ENCODE peak calls at places on chromosome 4, in nine cellular contexts. One of them, this sample, is unnamed.

GRCh38 chr4:181261279-181261678 is 981.9 kb upstream of the TENM3 start:
- DNase-seq in stimulated activated CD4-positive, alpha-beta T cell treated with anti-CD3 and anti-CD28 coated beads, Interleukin-4, amount 100 ng/mL, for 4 hours: no peak
- DNase-seq in AG10803: peak; percentile 19
- DNase-seq in GM23338: peak; percentile 66
- DNase-seq in CD4-positive, alpha-beta T cell: no peak
- DNase-seq in kidney: no peak
- DNase-seq in activated naive CD8-positive, alpha-beta T cell treated with anti-CD3 and anti-CD28 coated beads, Interleukin-2, amount 50 U/mL, for 24 hours: no peak
- DNase-seq in fibroblast of mammary gland: peak; percentile 17
- DNase-seq in choroid plexus epithelial cell: peak; percentile 34
- DNase-seq in this sample: no peak

GRCh38 chr4:53572595-53572994 is 18.7 kb downstream of the LNX1 start:
- DNase-seq in stimulated activated CD4-positive, alpha-beta T cell treated with anti-CD3 and anti-CD28 coated beads, Interleukin-4, amount 100 ng/mL, for 4 hours: no peak
- DNase-seq in fibroblast of mammary gland: no peak
- DNase-seq in GM23338: no peak
- DNase-seq in CD4-positive, alpha-beta T cell: no peak
- DNase-seq in choroid plexus epithelial cell: no peak
- DNase-seq in activated naive CD8-positive, alpha-beta T cell treated with anti-CD3 and anti-CD28 coated beads, Interleukin-2, amount 50 U/mL, for 24 hours: no peak
- DNase-seq in kidney: no peak
- DNase-seq in AG10803: no peak
- DNase-seq in this sample: no peak

GRCh38 chr4:156673483-156673882 is 298.1 kb downstream of the PDGFC start:
- DNase-seq in stimulated activated CD4-positive, alpha-beta T cell treated with anti-CD3 and anti-CD28 coated beads, Interleukin-4, amount 100 ng/mL, for 4 hours: no peak
- DNase-seq in kidney: no peak
- DNase-seq in AG10803: peak; percentile 50
- DNase-seq in fibroblast of mammary gland: peak; percentile 42
- DNase-seq in choroid plexus epithelial cell: peak; percentile 51
- DNase-seq in GM23338: no peak
- DNase-seq in CD4-positive, alpha-beta T cell: no peak
- DNase-seq in activated naive CD8-positive, alpha-beta T cell treated with anti-CD3 and anti-CD28 coated beads, Interleukin-2, amount 50 U/mL, for 24 hours: no peak
- DNase-seq in this sample: no peak

GRCh38 chr4:136927172-136927571 is 605.1 kb downstream of the PCDH18 start:
- DNase-seq in GM23338: no peak
- DNase-seq in activated naive CD8-positive, alpha-beta T cell treated with anti-CD3 and anti-CD28 coated beads, Interleukin-2, amount 50 U/mL, for 24 hours: no peak
- DNase-seq in AG10803: peak; percentile 2
- DNase-seq in kidney: no peak
- DNase-seq in stimulated activated CD4-positive, alpha-beta T cell treated with anti-CD3 and anti-CD28 coated beads, Interleukin-4, amount 100 ng/mL, for 4 hours: no peak
- DNase-seq in fibroblast of mammary gland: peak; percentile 79
- DNase-seq in choroid plexus epithelial cell: peak; percentile 55
- DNase-seq in CD4-positive, alpha-beta T cell: no peak
- DNase-seq in this sample: no peak

GRCh38 chr4:41205130-41205529 is 9.2 kb downstream of the APBB2 start:
- DNase-seq in AG10803: no peak
- DNase-seq in choroid plexus epithelial cell: no peak
- DNase-seq in GM23338: no peak
- DNase-seq in kidney: no peak
- DNase-seq in activated naive CD8-positive, alpha-beta T cell treated with anti-CD3 and anti-CD28 coated beads, Interleukin-2, amount 50 U/mL, for 24 hours: no peak
- DNase-seq in stimulated activated CD4-positive, alpha-beta T cell treated with anti-CD3 and anti-CD28 coated beads, Interleukin-4, amount 100 ng/mL, for 4 hours: no peak
- DNase-seq in fibroblast of mammary gland: no peak
- DNase-seq in CD4-positive, alpha-beta T cell: no peak
- DNase-seq in this sample: no peak

GRCh38 chr4:77036206-77036605 is 39.6 kb downstream of the CCNI start:
- DNase-seq in AG10803: peak; percentile 98
- DNase-seq in activated naive CD8-positive, alpha-beta T cell treated with anti-CD3 and anti-CD28 coated beads, Interleukin-2, amount 50 U/mL, for 24 hours: no peak
- DNase-seq in GM23338: no peak
- DNase-seq in CD4-positive, alpha-beta T cell: no peak
- DNase-seq in fibroblast of mammary gland: peak; percentile 96
- DNase-seq in stimulated activated CD4-positive, alpha-beta T cell treated with anti-CD3 and anti-CD28 coated beads, Interleukin-4, amount 100 ng/mL, for 4 hours: no peak
- DNase-seq in kidney: no peak
- DNase-seq in choroid plexus epithelial cell: peak; percentile 98
- DNase-seq in this sample: no peak

GRCh38 chr4:3335385-3335784 is 42.6 kb downstream of the RGS12 start:
- DNase-seq in stimulated activated CD4-positive, alpha-beta T cell treated with anti-CD3 and anti-CD28 coated beads, Interleukin-4, amount 100 ng/mL, for 4 hours: no peak
- DNase-seq in CD4-positive, alpha-beta T cell: no peak
- DNase-seq in AG10803: no peak
- DNase-seq in choroid plexus epithelial cell: no peak
- DNase-seq in activated naive CD8-positive, alpha-beta T cell treated with anti-CD3 and anti-CD28 coated beads, Interleukin-2, amount 50 U/mL, for 24 hours: no peak
- DNase-seq in GM23338: no peak
- DNase-seq in fibroblast of mammary gland: no peak
- DNase-seq in kidney: no peak
- DNase-seq in this sample: no peak

GRCh38 chr4:189143255-189143654 is 797.4 kb upstream of the FRG1 start:
- DNase-seq in choroid plexus epithelial cell: no peak
- DNase-seq in GM23338: no peak
- DNase-seq in CD4-positive, alpha-beta T cell: no peak
- DNase-seq in fibroblast of mammary gland: no peak
- DNase-seq in AG10803: no peak
- DNase-seq in activated naive CD8-positive, alpha-beta T cell treated with anti-CD3 and anti-CD28 coated beads, Interleukin-2, amount 50 U/mL, for 24 hours: no peak
- DNase-seq in kidney: no peak
- DNase-seq in stimulated activated CD4-positive, alpha-beta T cell treated with anti-CD3 and anti-CD28 coated beads, Interleukin-4, amount 100 ng/mL, for 4 hours: no peak
- DNase-seq in this sample: no peak

GRCh38 chr4:55729306-55730142 is 90.1 kb upstream of the EXOC1L start:
- DNase-seq in AG10803: no peak
- DNase-seq in kidney: no peak
- DNase-seq in GM23338: peak; percentile 5
- DNase-seq in activated naive CD8-positive, alpha-beta T cell treated with anti-CD3 and anti-CD28 coated beads, Interleukin-2, amount 50 U/mL, for 24 hours: no peak
- DNase-seq in CD4-positive, alpha-beta T cell: no peak
- DNase-seq in stimulated activated CD4-positive, alpha-beta T cell treated with anti-CD3 and anti-CD28 coated beads, Interleukin-4, amount 100 ng/mL, for 4 hours: no peak
- DNase-seq in choroid plexus epithelial cell: no peak
- DNase-seq in fibroblast of mammary gland: no peak
- DNase-seq in this sample: no peak

GRCh38 chr4:140213116-140213515 is 59.1 kb upstream of the MAML3 start:
- DNase-seq in kidney: no peak
- DNase-seq in choroid plexus epithelial cell: peak; percentile 30
- DNase-seq in stimulated activated CD4-positive, alpha-beta T cell treated with anti-CD3 and anti-CD28 coated beads, Interleukin-4, amount 100 ng/mL, for 4 hours: no peak
- DNase-seq in GM23338: no peak
- DNase-seq in activated naive CD8-positive, alpha-beta T cell treated with anti-CD3 and anti-CD28 coated beads, Interleukin-2, amount 50 U/mL, for 24 hours: no peak
- DNase-seq in CD4-positive, alpha-beta T cell: no peak
- DNase-seq in fibroblast of mammary gland: peak; percentile 6
- DNase-seq in AG10803: peak; percentile 3
- DNase-seq in this sample: no peak

GRCh38 chr4:48315728-48316630 is 25.4 kb upstream of the SLAIN2 start:
- DNase-seq in kidney: no peak
- DNase-seq in choroid plexus epithelial cell: peak; percentile 85
- DNase-seq in stimulated activated CD4-positive, alpha-beta T cell treated with anti-CD3 and anti-CD28 coated beads, Interleukin-4, amount 100 ng/mL, for 4 hours: no peak
- DNase-seq in activated naive CD8-positive, alpha-beta T cell treated with anti-CD3 and anti-CD28 coated beads, Interleukin-2, amount 50 U/mL, for 24 hours: peak; percentile 15
- DNase-seq in fibroblast of mammary gland: peak; percentile 80
- DNase-seq in GM23338: peak; percentile 86
- DNase-seq in AG10803: peak; percentile 73
- DNase-seq in CD4-positive, alpha-beta T cell: no peak
- DNase-seq in this sample: no peak

GRCh38 chr4:82044141-82044993 is 329.4 kb downstream of the HNRNPD start:
- DNase-seq in stimulated activated CD4-positive, alpha-beta T cell treated with anti-CD3 and anti-CD28 coated beads, Interleukin-4, amount 100 ng/mL, for 4 hours: no peak
- DNase-seq in GM23338: peak; percentile 82
- DNase-seq in AG10803: peak; percentile 25
- DNase-seq in CD4-positive, alpha-beta T cell: no peak
- DNase-seq in choroid plexus epithelial cell: peak; percentile 31
- DNase-seq in fibroblast of mammary gland: peak; percentile 24
- DNase-seq in activated naive CD8-positive, alpha-beta T cell treated with anti-CD3 and anti-CD28 coated beads, Interleukin-2, amount 50 U/mL, for 24 hours: peak; percentile 33
- DNase-seq in kidney: peak; percentile 88
- DNase-seq in this sample: no peak

GRCh38 chr4:6302869-6303268 is 33.2 kb downstream of the WFS1 start:
- DNase-seq in activated naive CD8-positive, alpha-beta T cell treated with anti-CD3 and anti-CD28 coated beads, Interleukin-2, amount 50 U/mL, for 24 hours: no peak
- DNase-seq in choroid plexus epithelial cell: no peak
- DNase-seq in AG10803: no peak
- DNase-seq in fibroblast of mammary gland: no peak
- DNase-seq in GM23338: no peak
- DNase-seq in stimulated activated CD4-positive, alpha-beta T cell treated with anti-CD3 and anti-CD28 coated beads, Interleukin-4, amount 100 ng/mL, for 4 hours: no peak
- DNase-seq in CD4-positive, alpha-beta T cell: no peak
- DNase-seq in kidney: no peak
- DNase-seq in this sample: no peak

GRCh38 chr4:4609622-4610334 is 67.9 kb upstream of the STX18 start:
- DNase-seq in CD4-positive, alpha-beta T cell: no peak
- DNase-seq in kidney: no peak
- DNase-seq in activated naive CD8-positive, alpha-beta T cell treated with anti-CD3 and anti-CD28 coated beads, Interleukin-2, amount 50 U/mL, for 24 hours: no peak
- DNase-seq in fibroblast of mammary gland: no peak
- DNase-seq in AG10803: no peak
- DNase-seq in choroid plexus epithelial cell: no peak
- DNase-seq in stimulated activated CD4-positive, alpha-beta T cell treated with anti-CD3 and anti-CD28 coated beads, Interleukin-4, amount 100 ng/mL, for 4 hours: no peak
- DNase-seq in GM23338: no peak
- DNase-seq in this sample: no peak

GRCh38 chr4:26930964-26931363 is 70.3 kb downstream of the STIM2 start:
- DNase-seq in fibroblast of mammary gland: no peak
- DNase-seq in stimulated activated CD4-positive, alpha-beta T cell treated with anti-CD3 and anti-CD28 coated beads, Interleukin-4, amount 100 ng/mL, for 4 hours: no peak
- DNase-seq in activated naive CD8-positive, alpha-beta T cell treated with anti-CD3 and anti-CD28 coated beads, Interleukin-2, amount 50 U/mL, for 24 hours: no peak
- DNase-seq in kidney: no peak
- DNase-seq in AG10803: no peak
- DNase-seq in CD4-positive, alpha-beta T cell: no peak
- DNase-seq in GM23338: peak; percentile 13
- DNase-seq in choroid plexus epithelial cell: no peak
- DNase-seq in this sample: no peak

GRCh38 chr4:96037705-96038104 is 197.8 kb downstream of the PDHA2 start:
- DNase-seq in fibroblast of mammary gland: no peak
- DNase-seq in choroid plexus epithelial cell: no peak
- DNase-seq in AG10803: no peak
- DNase-seq in GM23338: no peak
- DNase-seq in stimulated activated CD4-positive, alpha-beta T cell treated with anti-CD3 and anti-CD28 coated beads, Interleukin-4, amount 100 ng/mL, for 4 hours: no peak
- DNase-seq in CD4-positive, alpha-beta T cell: no peak
- DNase-seq in kidney: no peak
- DNase-seq in activated naive CD8-positive, alpha-beta T cell treated with anti-CD3 and anti-CD28 coated beads, Interleukin-2, amount 50 U/mL, for 24 hours: no peak
- DNase-seq in this sample: no peak

GRCh38 chr4:96103086-96103485 is 263.2 kb downstream of the PDHA2 start:
- DNase-seq in GM23338: no peak
- DNase-seq in stimulated activated CD4-positive, alpha-beta T cell treated with anti-CD3 and anti-CD28 coated beads, Interleukin-4, amount 100 ng/mL, for 4 hours: no peak
- DNase-seq in AG10803: no peak
- DNase-seq in CD4-positive, alpha-beta T cell: no peak
- DNase-seq in fibroblast of mammary gland: no peak
- DNase-seq in kidney: no peak
- DNase-seq in choroid plexus epithelial cell: peak; percentile 55
- DNase-seq in activated naive CD8-positive, alpha-beta T cell treated with anti-CD3 and anti-CD28 coated beads, Interleukin-2, amount 50 U/mL, for 24 hours: no peak
- DNase-seq in this sample: no peak

GRCh38 chr4:152408514-152409327 is 127.2 kb downstream of the FBXW7 start:
- DNase-seq in GM23338: peak; percentile 83
- DNase-seq in CD4-positive, alpha-beta T cell: no peak
- DNase-seq in stimulated activated CD4-positive, alpha-beta T cell treated with anti-CD3 and anti-CD28 coated beads, Interleukin-4, amount 100 ng/mL, for 4 hours: no peak
- DNase-seq in AG10803: peak; percentile 31
- DNase-seq in activated naive CD8-positive, alpha-beta T cell treated with anti-CD3 and anti-CD28 coated beads, Interleukin-2, amount 50 U/mL, for 24 hours: no peak
- DNase-seq in fibroblast of mammary gland: peak; percentile 54
- DNase-seq in kidney: no peak
- DNase-seq in choroid plexus epithelial cell: peak; percentile 69
- DNase-seq in this sample: no peak

GRCh38 chr4:139734875-139735380 is 69.3 kb downstream of the MGST2 start:
- DNase-seq in kidney: peak; percentile 96
- DNase-seq in CD4-positive, alpha-beta T cell: peak; percentile 12
- DNase-seq in choroid plexus epithelial cell: peak; percentile 80
- DNase-seq in stimulated activated CD4-positive, alpha-beta T cell treated with anti-CD3 and anti-CD28 coated beads, Interleukin-4, amount 100 ng/mL, for 4 hours: peak; percentile 59
- DNase-seq in GM23338: peak; percentile 91
- DNase-seq in activated naive CD8-positive, alpha-beta T cell treated with anti-CD3 and anti-CD28 coated beads, Interleukin-2, amount 50 U/mL, for 24 hours: peak; percentile 67
- DNase-seq in fibroblast of mammary gland: peak; percentile 48
- DNase-seq in AG10803: peak; percentile 86
- DNase-seq in this sample: no peak

GRCh38 chr4:126405369-126405982 is 1090.7 kb downstream of the FAT4 start:
- DNase-seq in fibroblast of mammary gland: peak; percentile 47
- DNase-seq in AG10803: peak; percentile 48
- DNase-seq in CD4-positive, alpha-beta T cell: no peak
- DNase-seq in stimulated activated CD4-positive, alpha-beta T cell treated with anti-CD3 and anti-CD28 coated beads, Interleukin-4, amount 100 ng/mL, for 4 hours: no peak
- DNase-seq in choroid plexus epithelial cell: peak; percentile 74
- DNase-seq in GM23338: peak; percentile 68
- DNase-seq in kidney: no peak
- DNase-seq in activated naive CD8-positive, alpha-beta T cell treated with anti-CD3 and anti-CD28 coated beads, Interleukin-2, amount 50 U/mL, for 24 hours: no peak
- DNase-seq in this sample: no peak

GRCh38 chr4:13992975-13993495 is 365.5 kb upstream of the BOD1L1 start:
- DNase-seq in fibroblast of mammary gland: no peak
- DNase-seq in GM23338: no peak
- DNase-seq in CD4-positive, alpha-beta T cell: no peak
- DNase-seq in activated naive CD8-positive, alpha-beta T cell treated with anti-CD3 and anti-CD28 coated beads, Interleukin-2, amount 50 U/mL, for 24 hours: no peak
- DNase-seq in kidney: no peak
- DNase-seq in choroid plexus epithelial cell: no peak
- DNase-seq in stimulated activated CD4-positive, alpha-beta T cell treated with anti-CD3 and anti-CD28 coated beads, Interleukin-4, amount 100 ng/mL, for 4 hours: no peak
- DNase-seq in AG10803: peak; percentile 27
- DNase-seq in this sample: no peak

GRCh38 chr4:8744083-8744805 is 127.4 kb downstream of the HMX1 start:
- DNase-seq in kidney: peak; percentile 52
- DNase-seq in activated naive CD8-positive, alpha-beta T cell treated with anti-CD3 and anti-CD28 coated beads, Interleukin-2, amount 50 U/mL, for 24 hours: no peak
- DNase-seq in fibroblast of mammary gland: no peak
- DNase-seq in AG10803: no peak
- DNase-seq in stimulated activated CD4-positive, alpha-beta T cell treated with anti-CD3 and anti-CD28 coated beads, Interleukin-4, amount 100 ng/mL, for 4 hours: no peak
- DNase-seq in CD4-positive, alpha-beta T cell: no peak
- DNase-seq in choroid plexus epithelial cell: no peak
- DNase-seq in GM23338: no peak
- DNase-seq in this sample: no peak

GRCh38 chr4:74217365-74217764 is 59.4 kb downstream of the MTHFD2L start:
- DNase-seq in kidney: no peak
- DNase-seq in AG10803: peak; percentile 14
- DNase-seq in CD4-positive, alpha-beta T cell: no peak
- DNase-seq in fibroblast of mammary gland: peak; percentile 65
- DNase-seq in choroid plexus epithelial cell: peak; percentile 69
- DNase-seq in GM23338: no peak
- DNase-seq in activated naive CD8-positive, alpha-beta T cell treated with anti-CD3 and anti-CD28 coated beads, Interleukin-2, amount 50 U/mL, for 24 hours: no peak
- DNase-seq in stimulated activated CD4-positive, alpha-beta T cell treated with anti-CD3 and anti-CD28 coated beads, Interleukin-4, amount 100 ng/mL, for 4 hours: no peak
- DNase-seq in this sample: no peak

GRCh38 chr4:120070191-120070590 is 3.5 kb upstream of the MAD2L1 start:
- DNase-seq in CD4-positive, alpha-beta T cell: no peak
- DNase-seq in stimulated activated CD4-positive, alpha-beta T cell treated with anti-CD3 and anti-CD28 coated beads, Interleukin-4, amount 100 ng/mL, for 4 hours: no peak
- DNase-seq in kidney: no peak
- DNase-seq in AG10803: peak; percentile 42
- DNase-seq in activated naive CD8-positive, alpha-beta T cell treated with anti-CD3 and anti-CD28 coated beads, Interleukin-2, amount 50 U/mL, for 24 hours: no peak
- DNase-seq in GM23338: no peak
- DNase-seq in choroid plexus epithelial cell: peak; percentile 23
- DNase-seq in fibroblast of mammary gland: peak; percentile 42
- DNase-seq in this sample: no peak

GRCh38 chr4:71188197-71188625 is 150.6 kb upstream of the SLC4A4 start:
- DNase-seq in activated naive CD8-positive, alpha-beta T cell treated with anti-CD3 and anti-CD28 coated beads, Interleukin-2, amount 50 U/mL, for 24 hours: no peak
- DNase-seq in GM23338: peak; percentile 70
- DNase-seq in kidney: no peak
- DNase-seq in fibroblast of mammary gland: no peak
- DNase-seq in AG10803: no peak
- DNase-seq in stimulated activated CD4-positive, alpha-beta T cell treated with anti-CD3 and anti-CD28 coated beads, Interleukin-4, amount 100 ng/mL, for 4 hours: no peak
- DNase-seq in choroid plexus epithelial cell: no peak
- DNase-seq in CD4-positive, alpha-beta T cell: no peak
- DNase-seq in this sample: no peak

GRCh38 chr4:156775803-156776202 is 195.8 kb downstream of the PDGFC start:
- DNase-seq in CD4-positive, alpha-beta T cell: no peak
- DNase-seq in fibroblast of mammary gland: no peak
- DNase-seq in GM23338: no peak
- DNase-seq in AG10803: no peak
- DNase-seq in activated naive CD8-positive, alpha-beta T cell treated with anti-CD3 and anti-CD28 coated beads, Interleukin-2, amount 50 U/mL, for 24 hours: no peak
- DNase-seq in choroid plexus epithelial cell: no peak
- DNase-seq in stimulated activated CD4-positive, alpha-beta T cell treated with anti-CD3 and anti-CD28 coated beads, Interleukin-4, amount 100 ng/mL, for 4 hours: no peak
- DNase-seq in kidney: no peak
- DNase-seq in this sample: no peak

GRCh38 chr4:123350726-123351125 is 45.9 kb upstream of the SPRY1 start:
- DNase-seq in activated naive CD8-positive, alpha-beta T cell treated with anti-CD3 and anti-CD28 coated beads, Interleukin-2, amount 50 U/mL, for 24 hours: no peak
- DNase-seq in fibroblast of mammary gland: no peak
- DNase-seq in choroid plexus epithelial cell: no peak
- DNase-seq in stimulated activated CD4-positive, alpha-beta T cell treated with anti-CD3 and anti-CD28 coated beads, Interleukin-4, amount 100 ng/mL, for 4 hours: no peak
- DNase-seq in GM23338: no peak
- DNase-seq in AG10803: no peak
- DNase-seq in kidney: no peak
- DNase-seq in CD4-positive, alpha-beta T cell: no peak
- DNase-seq in this sample: no peak

GRCh38 chr4:80610845-80611244 is 275.3 kb downstream of the CFAP299 start:
- DNase-seq in GM23338: no peak
- DNase-seq in CD4-positive, alpha-beta T cell: no peak
- DNase-seq in choroid plexus epithelial cell: peak; percentile 13
- DNase-seq in kidney: no peak
- DNase-seq in stimulated activated CD4-positive, alpha-beta T cell treated with anti-CD3 and anti-CD28 coated beads, Interleukin-4, amount 100 ng/mL, for 4 hours: no peak
- DNase-seq in activated naive CD8-positive, alpha-beta T cell treated with anti-CD3 and anti-CD28 coated beads, Interleukin-2, amount 50 U/mL, for 24 hours: no peak
- DNase-seq in fibroblast of mammary gland: peak; percentile 69
- DNase-seq in AG10803: peak; percentile 38
- DNase-seq in this sample: no peak

GRCh38 chr4:156732634-156733033 is 239.0 kb downstream of the PDGFC start:
- DNase-seq in stimulated activated CD4-positive, alpha-beta T cell treated with anti-CD3 and anti-CD28 coated beads, Interleukin-4, amount 100 ng/mL, for 4 hours: no peak
- DNase-seq in fibroblast of mammary gland: peak; percentile 16
- DNase-seq in CD4-positive, alpha-beta T cell: no peak
- DNase-seq in kidney: no peak
- DNase-seq in activated naive CD8-positive, alpha-beta T cell treated with anti-CD3 and anti-CD28 coated beads, Interleukin-2, amount 50 U/mL, for 24 hours: no peak
- DNase-seq in choroid plexus epithelial cell: no peak
- DNase-seq in GM23338: no peak
- DNase-seq in AG10803: no peak
- DNase-seq in this sample: no peak

GRCh38 chr4:783133-783541 is 42.8 kb downstream of the CPLX1 start:
- DNase-seq in fibroblast of mammary gland: no peak
- DNase-seq in kidney: peak; percentile 78
- DNase-seq in activated naive CD8-positive, alpha-beta T cell treated with anti-CD3 and anti-CD28 coated beads, Interleukin-2, amount 50 U/mL, for 24 hours: no peak
- DNase-seq in choroid plexus epithelial cell: no peak
- DNase-seq in stimulated activated CD4-positive, alpha-beta T cell treated with anti-CD3 and anti-CD28 coated beads, Interleukin-4, amount 100 ng/mL, for 4 hours: no peak
- DNase-seq in CD4-positive, alpha-beta T cell: no peak
- DNase-seq in AG10803: no peak
- DNase-seq in GM23338: no peak
- DNase-seq in this sample: no peak

This sample was measured in T-helper 9 cell.